ENCODE peak calls at places on chromosomes 1 and 21, in seven cellular contexts. T, L, K, G, R, A and S are unnamed samples.

GRCh38 chr1:207145401-207146058 is 41.5 kb downstream of the C4BPA start:
- DNase-seq in A (no peak), T (no peak), L (no peak), K (no peak), G (no peak), R (no peak), S (no peak)

GRCh38 chr1:224533517-224533916 is 82.6 kb upstream of the CNIH3 start:
- DNase-seq in T (no peak), K (no peak), L (no peak), R (no peak), G (no peak), A (no peak), S (no peak)

GRCh38 chr1:187626056-187626455 is 797.3 kb downstream of the PLA2G4A start:
- DNase-seq in A (peak), K (peak), R (no peak), G (no peak), T (no peak), L (no peak), S (no peak)

GRCh38 chr1:229855999-229856650 is 210.9 kb upstream of the GALNT2 start:
- DNase-seq in L (peak), R (no peak), A (no peak), K (no peak), T (peak), G (no peak), S (no peak)

GRCh38 chr1:23459338-23459757 is 24.6 kb downstream of the ASAP3 start:
- DNase-seq in K (no peak), L (no peak), G (no peak), R (no peak), A (no peak), T (no peak), S (no peak)

GRCh38 chr1:89736937-89737733 is 83.7 kb upstream of the LRRC8D start:
- DNase-seq in T (no peak), G (no peak), K (no peak), L (no peak), R (no peak), A (peak), S (no peak)

GRCh38 chr1:152189657-152190442 is 30.8 kb upstream of the RPTN start:
- DNase-seq in T (peak), K (peak), R (peak), L (peak), A (peak), G (peak), S (no peak)

GRCh38 chr1:89780721-89781120 is 40.1 kb upstream of the LRRC8D start:
- DNase-seq in K (peak), L (no peak), R (peak), A (peak), G (no peak), T (no peak), S (peak)

GRCh38 chr1:231000201-231000600 is 21.3 kb downstream of the ARV1 start:
- DNase-seq in T (no peak), A (no peak), L (no peak), G (no peak), R (no peak), K (no peak), S (no peak)

GRCh38 chr1:181485276-181486097 is 2.2 kb downstream of the CACNA1E start:
- DNase-seq in T (peak), K (peak), A (peak), G (no peak), L (no peak), R (peak), S (no peak)

DNA sequence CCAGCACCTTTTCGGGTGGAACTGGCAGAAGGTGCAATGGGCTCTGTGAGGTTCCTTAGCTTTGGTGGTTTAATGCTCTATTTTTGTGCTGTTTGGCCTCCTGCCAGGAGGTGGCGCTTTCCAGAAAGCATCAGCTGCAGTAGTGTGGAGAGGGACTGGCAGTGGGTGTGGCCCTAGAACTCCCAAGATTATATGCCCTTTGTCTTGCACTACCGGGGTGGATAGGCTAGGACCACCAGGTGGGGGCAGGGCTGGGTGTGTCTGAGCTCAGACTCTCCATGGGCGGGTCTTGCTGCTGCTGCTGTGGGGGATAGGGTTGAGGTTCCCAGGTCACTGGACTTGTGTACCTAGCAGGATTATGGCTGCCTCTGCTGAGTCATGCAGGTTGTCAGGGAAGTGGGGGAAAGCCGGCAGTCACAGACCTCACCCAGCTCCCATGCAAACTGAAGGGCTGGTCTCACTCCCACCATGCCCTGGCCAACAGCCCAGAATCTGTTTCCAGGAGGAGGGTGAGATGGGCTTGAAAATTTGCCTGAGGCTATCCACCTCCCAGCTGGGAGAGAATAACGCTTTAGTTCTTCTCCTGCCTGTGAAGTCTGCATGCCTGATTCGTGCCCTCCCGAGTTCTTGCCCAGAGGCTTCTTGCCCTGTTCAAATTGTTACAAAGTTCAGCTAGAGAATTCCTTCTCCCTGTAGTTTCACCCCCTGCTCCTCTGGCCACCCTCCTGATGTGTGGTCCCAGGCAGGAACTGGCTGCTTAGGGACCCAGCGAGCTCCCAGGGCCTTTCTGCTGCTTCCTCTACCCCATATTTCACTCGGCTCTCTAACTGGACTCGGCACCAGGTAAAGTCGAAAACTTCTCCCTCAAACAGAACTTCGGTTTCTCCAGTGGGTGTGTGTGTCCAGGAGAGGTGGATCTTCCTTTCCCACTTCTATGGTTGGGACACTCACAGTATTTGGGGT is 76.5 kb upstream of the BTG3 start:
- DNase-seq in L (peak), T (peak), R (peak), K (peak), G (no peak), A (peak), S (no peak)
- TF ChIP-seq CTCF in L (no peak), T (no peak), R (peak), K (peak), G (no peak), A (peak), S (peak)

DNA sequence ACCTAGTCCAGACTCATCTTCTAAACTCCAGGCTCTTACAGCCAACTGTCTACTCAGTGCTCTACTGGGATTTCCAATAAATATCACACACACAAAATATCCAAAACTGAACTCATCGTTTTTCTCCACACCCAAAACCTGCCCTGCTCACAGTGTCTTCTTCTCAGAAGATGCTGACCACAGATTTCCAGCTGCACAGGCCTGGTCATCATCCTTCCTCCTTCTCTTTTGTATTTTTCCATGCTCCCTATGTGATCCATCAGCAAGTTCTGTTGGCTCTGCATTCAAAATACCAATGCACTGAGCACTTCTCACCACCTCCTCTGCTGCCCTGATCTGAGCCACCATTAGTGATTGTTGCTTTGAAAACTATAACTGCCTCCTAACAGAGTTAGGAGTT is 159.5 kb upstream of the KAZN start:
- DNase-seq in T (no peak), A (no peak), R (no peak), L (no peak), G (no peak), K (no peak), S (no peak)
- TF ChIP-seq CTCF in T (no peak), A (no peak), R (no peak), L (no peak), G (no peak), K (no peak), S (no peak)

GRCh38 chr1:47066931-47067330 is at the start of gene CYP4Z1:
- DNase-seq in T (no peak), L (no peak), K (no peak), G (no peak), A (no peak), R (no peak), S (no peak)
- TF ChIP-seq CTCF in T (no peak), L (no peak), K (no peak), G (no peak), A (no peak), R (no peak), S (no peak)

DNA sequence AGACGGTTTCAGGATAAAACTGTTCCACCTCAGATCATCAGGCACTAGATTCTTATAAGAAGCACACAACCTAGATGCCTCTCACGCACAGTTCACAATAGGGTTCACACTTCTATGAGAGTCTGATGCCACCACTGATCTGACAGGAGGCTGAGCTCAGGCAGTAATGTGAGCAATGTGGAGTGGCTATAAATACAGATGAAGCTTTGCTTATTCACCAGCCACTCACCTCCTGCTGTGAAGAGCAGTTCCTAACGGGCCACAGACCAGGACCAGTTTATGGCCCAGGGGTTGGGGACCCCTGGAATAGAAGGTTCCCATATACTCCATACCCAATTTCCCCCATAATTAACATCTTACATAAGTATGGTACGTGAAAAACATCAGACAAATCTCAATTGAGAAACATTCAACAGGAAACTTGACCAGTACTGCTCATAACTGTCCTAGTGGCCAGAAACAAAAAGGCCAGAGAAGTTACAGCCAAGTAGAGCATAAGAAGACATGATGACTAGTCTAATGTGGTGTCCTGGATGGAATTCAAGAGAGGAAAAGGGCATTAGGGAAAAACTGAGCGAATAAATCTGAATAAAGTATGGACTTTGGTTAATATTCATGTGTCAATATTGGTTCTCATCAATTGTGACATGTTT is 24.7 kb upstream of the IGSF5 start:
- DNase-seq in L (no peak), T (no peak), A (no peak), G (no peak), K (no peak), R (no peak), S (no peak)
- TF ChIP-seq CTCF in L (no peak), T (no peak), A (no peak), G (no peak), K (no peak), R (no peak), S (peak)

GRCh38 chr1:10950316-10951172 is 61.9 kb upstream of the TARDBP start:
- DNase-seq in K (no peak), G (no peak), R (no peak), A (no peak), L (no peak), T (no peak), S (no peak)
- TF ChIP-seq CTCF in K (no peak), G (no peak), R (no peak), A (no peak), L (no peak), T (no peak), S (no peak)

GRCh38 chr1:67552336-67552759 is 122.1 kb upstream of the SERBP1 start:
- DNase-seq in G (no peak), L (no peak), A (no peak), R (peak), T (peak), K (peak), S (no peak)
- TF ChIP-seq CTCF in G (no peak), L (no peak), A (no peak), R (no peak), T (no peak), K (no peak), S (peak)

DNA sequence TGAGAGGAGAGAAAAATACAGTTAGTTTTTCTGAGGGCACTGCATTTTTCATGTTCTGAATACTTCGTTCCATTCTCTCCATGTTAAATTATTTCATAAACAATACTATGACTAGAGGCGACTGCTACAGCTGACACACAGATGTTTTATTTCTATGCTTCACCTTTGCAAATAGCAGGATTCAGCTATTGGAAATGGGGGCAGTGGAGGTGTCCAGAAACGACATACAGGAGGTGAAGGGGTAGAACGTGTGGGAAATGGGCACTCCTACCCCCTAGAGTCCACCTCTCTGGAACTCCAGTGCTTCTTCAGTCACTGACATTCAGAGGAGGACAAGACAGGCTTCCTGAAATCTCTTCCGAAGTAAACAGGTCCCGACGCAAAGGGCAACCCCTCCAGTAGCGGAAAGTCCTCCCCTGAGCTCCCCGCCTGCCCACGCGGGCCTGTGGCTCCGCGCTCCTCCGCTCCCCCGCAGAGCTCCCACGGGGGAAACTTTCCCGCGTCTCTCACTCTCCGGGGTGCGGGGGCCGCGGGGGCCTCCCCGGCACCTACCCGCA is 481 bp downstream of the DPYD start:
- DNase-seq in L (no peak), G (no peak), T (no peak), A (peak), R (no peak), K (no peak), S (no peak)
- TF ChIP-seq CTCF in L (no peak), G (no peak), T (no peak), A (no peak), R (no peak), K (no peak), S (no peak)

DNA sequence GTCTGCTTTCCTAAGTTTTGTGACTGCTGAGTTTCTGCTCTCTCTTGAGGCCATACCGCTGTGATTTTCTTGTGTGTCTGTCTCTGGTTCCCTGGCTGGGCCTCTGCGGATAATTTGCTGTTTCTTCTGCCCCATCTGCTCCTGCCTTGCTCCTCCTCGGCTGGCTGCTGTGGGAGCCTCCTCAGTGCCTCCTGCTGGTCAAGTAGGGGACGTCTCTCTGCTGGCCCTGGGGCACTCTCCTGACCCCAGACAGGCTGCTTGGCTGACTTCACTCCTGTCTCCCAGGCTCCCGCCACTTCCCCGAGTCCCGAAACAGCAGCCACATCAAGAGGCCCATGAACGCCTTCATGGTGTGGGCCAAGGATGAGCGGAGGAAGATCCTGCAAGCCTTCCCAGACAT is 28.5 kb downstream of the ETNK2 start:
- DNase-seq in L (no peak), G (no peak), R (no peak), A (no peak), T (peak), K (no peak), S (no peak)
- TF ChIP-seq CTCF in L (no peak), G (no peak), R (no peak), A (peak), T (peak), K (peak), S (peak)

GRCh38 chr1:114586513-114587047 is 5.2 kb upstream of the BCAS2 start:
- DNase-seq in T (no peak), G (no peak), K (no peak), A (no peak), L (no peak), R (no peak), S (no peak)
- TF ChIP-seq CTCF in T (no peak), G (no peak), K (no peak), A (no peak), L (no peak), R (no peak), S (no peak)